ENCODE peak calls at places on chromosome 22, in eight cellular contexts. E is heart right ventricle, D is A549, W is psoas muscle, M is Calu3, C is MM.1S, P is thoracic aorta, F is cardiac fibroblast. Q is an unnamed sample.

GRCh38 chr22:27794244-27794643 is 7.3 kb downstream of the MN1 start:
- DNase-seq in C (no peak), M (no peak), E (no peak), D (no peak), W (no peak), F (no peak), P (no peak), Q (no peak)

GRCh38 chr22:29245626-29246385 is 22.0 kb downstream of the RHBDD3 start:
- DNase-seq in E (peak), F (peak), W (peak), D (peak), C (peak), M (peak), P (no peak), Q (peak)

GRCh38 chr22:39208013-39208680 is 36.6 kb downstream of the PDGFB start:
- DNase-seq in E (no peak), P (no peak), C (no peak), F (no peak), D (no peak), M (no peak), W (no peak), Q (no peak)

GRCh38 chr22:27886843-27887151 is 32.3 kb downstream of the PITPNB start:
- DNase-seq in D (no peak), E (no peak), M (no peak), W (no peak), C (no peak), P (no peak), F (no peak), Q (no peak)

GRCh38 chr22:45468872-45469572 is 33.7 kb upstream of the FBLN1 start:
- DNase-seq in C (no peak), F (peak), D (no peak), W (no peak), M (no peak), P (no peak), E (no peak), Q (peak)

GRCh38 chr22:23984430-23984829 is 4.5 kb downstream of the GSTT2 start:
- DNase-seq in M (peak), D (no peak), W (no peak), F (no peak), P (no peak), E (no peak), C (peak), Q (peak)

GRCh38 chr22:35995772-35996171 is 32.9 kb downstream of the RBFOX2 start:
- DNase-seq in E (peak), M (no peak), W (peak), P (peak), C (no peak), D (no peak), F (peak), Q (peak)

GRCh38 chr22:36660510-36660840 is 43.1 kb downstream of the CACNG2 start:
- DNase-seq in C (no peak), M (no peak), E (no peak), W (no peak), D (peak), P (no peak), F (no peak), Q (no peak)

GRCh38 chr22:37630839-37631435 is 8.5 kb upstream of the SH3BP1 start:
- DNase-seq in P (no peak), W (no peak), E (no peak), M (no peak), F (no peak), D (no peak), C (no peak), Q (no peak)

GRCh38 chr22:46085831-46086576 is 64.3 kb upstream of the PPARA start:
- DNase-seq in M (peak), C (no peak), E (peak), D (peak), F (peak), W (peak), P (no peak), Q (no peak)

GRCh38 chr22:50146440-50147228 is 23.9 kb upstream of the PANX2 start:
- DNase-seq in E (peak), P (no peak), C (no peak), W (peak), M (peak), D (peak), F (peak), Q (peak)

GRCh38 chr22:27903805-27904473 is 15.1 kb downstream of the PITPNB start:
- DNase-seq in D (no peak), W (no peak), P (no peak), F (no peak), E (no peak), M (no peak), C (no peak), Q (no peak)

GRCh38 chr22:21587803-21588611 is 20.5 kb downstream of the UBE2L3 start:
- DNase-seq in E (no peak), P (no peak), C (peak), F (peak), W (no peak), D (no peak), M (no peak), Q (no peak)

GRCh38 chr22:22210375-22210774 is 34.2 kb upstream of the VPREB1 start:
- DNase-seq in D (no peak), P (no peak), E (no peak), W (no peak), M (peak), C (peak), F (peak), Q (peak)

GRCh38 chr22:23401111-23401909 is 178.8 kb downstream of the IGLL1 start:
- DNase-seq in D (no peak), E (no peak), P (no peak), F (peak), M (no peak), C (no peak), W (no peak), Q (peak)

GRCh38 chr22:34950480-34950879 is 115.5 kb upstream of the ISX start:
- DNase-seq in W (no peak), P (no peak), D (no peak), M (no peak), F (no peak), C (no peak), E (no peak), Q (no peak)

GRCh38 chr22:22870577-22871398 is 16.8 kb upstream of the IGLL5 start:
- DNase-seq in F (peak), W (no peak), C (peak), E (no peak), D (no peak), P (no peak), M (no peak), Q (no peak)

GRCh38 chr22:30275625-30276024 is 9.0 kb upstream of the OSM start:
- DNase-seq in M (no peak), W (no peak), D (no peak), F (no peak), C (no peak), P (no peak), E (no peak), Q (no peak)

GRCh38 chr22:47351836-47352579 is 589.6 kb downstream of the TBC1D22A start:
- DNase-seq in E (no peak), D (no peak), C (no peak), W (no peak), P (no peak), M (no peak), F (no peak), Q (no peak)

GRCh38 chr22:17133137-17133536 is 12.0 kb upstream of the TMEM121B start:
- DNase-seq in C (no peak), P (no peak), D (no peak), W (no peak), F (no peak), E (no peak), M (no peak), Q (no peak)

GRCh38 chr22:37827056-37827455 is 3.9 kb downstream of the GALR3 start:
- DNase-seq in C (no peak), W (no peak), E (peak), D (no peak), P (no peak), F (no peak), M (no peak), Q (no peak)

GRCh38 chr22:29737251-29738117 is 17.7 kb downstream of the CABP7 start:
- DNase-seq in D (no peak), P (no peak), W (no peak), C (no peak), M (no peak), F (no peak), E (peak), Q (peak)

GRCh38 chr22:17855891-17856290 is 81.6 kb upstream of the BID start:
- DNase-seq in D (no peak), C (no peak), M (no peak), E (no peak), P (no peak), F (no peak), W (no peak), Q (no peak)

GRCh38 chr22:23079814-23080521 is 9.6 kb downstream of the GNAZ start:
- DNase-seq in D (no peak), C (no peak), F (no peak), M (peak), E (no peak), W (no peak), P (no peak), Q (no peak)

GRCh38 chr22:25448435-25449051 is 115.9 kb upstream of the GRK3 start:
- DNase-seq in W (no peak), M (peak), D (peak), F (peak), P (no peak), C (no peak), E (no peak), Q (peak)

GRCh38 chr22:31995046-31995445 is 48.0 kb upstream of the SLC5A1 start:
- DNase-seq in W (no peak), F (no peak), E (no peak), D (no peak), C (no peak), M (no peak), P (no peak), Q (no peak)
- TF ChIP-seq CTCF in W (no peak), F (peak), E (no peak), D (no peak), C (no peak), M (peak), P (no peak), Q (peak)

GRCh38 chr22:26748845-26749244 is 91.5 kb downstream of the MIAT start:
- DNase-seq in D (no peak), P (no peak), W (no peak), M (no peak), F (no peak), C (no peak), E (no peak), Q (no peak)

GRCh38 chr22:26756675-26757293 is 99.4 kb downstream of the MIAT start:
- DNase-seq in F (peak), M (peak), P (peak), D (no peak), C (peak), W (peak), E (peak), Q (peak)

GRCh38 chr22:26751217-26751616 is 93.8 kb downstream of the MIAT start:
- DNase-seq in D (peak), F (peak), C (no peak), M (no peak), P (no peak), W (no peak), E (no peak), Q (peak)

GRCh38 chr22:26757496-26757895 is 100.1 kb downstream of the MIAT start:
- DNase-seq in F (no peak), P (no peak), D (no peak), M (no peak), E (no peak), C (no peak), W (no peak), Q (no peak)

GRCh38 chr22:26753125-26753862 is 95.9 kb downstream of the MIAT start:
- DNase-seq in C (no peak), F (no peak), M (no peak), D (no peak), E (no peak), P (no peak), W (no peak), Q (no peak)
- TF ChIP-seq CTCF in C (no peak), F (peak), M (no peak), D (no peak), E (no peak), P (no peak), W (no peak), Q (peak)

GRCh38 chr22:41963453-41964105 is 5.7 kb upstream of the SEPTIN3 start:
- DNase-seq in P (no peak), W (no peak), M (no peak), E (no peak), F (no peak), D (no peak), C (no peak), Q (peak)

GRCh38 chr22:41952713-41953112 is 763 bp downstream of the SMIM45 start:
- DNase-seq in C (no peak), D (no peak), F (no peak), P (no peak), M (no peak), W (no peak), E (no peak), Q (no peak)

GRCh38 chr22:41957941-41958556 is 6.1 kb downstream of the SMIM45 start:
- DNase-seq in F (no peak), W (no peak), E (no peak), C (no peak), D (no peak), P (no peak), M (no peak), Q (no peak)
- TF ChIP-seq CTCF in F (no peak), W (no peak), E (peak), C (no peak), D (no peak), P (no peak), M (no peak), Q (no peak)

GRCh38 chr22:48490513-48491411 is 1336.9 kb downstream of the BRD1 start:
- DNase-seq in C (peak), W (no peak), P (no peak), E (no peak), M (no peak), F (no peak), D (peak), Q (no peak)
- TF ChIP-seq CTCF in C (no peak), W (no peak), P (no peak), E (no peak), M (no peak), F (no peak), D (no peak), Q (no peak)

DNA sequence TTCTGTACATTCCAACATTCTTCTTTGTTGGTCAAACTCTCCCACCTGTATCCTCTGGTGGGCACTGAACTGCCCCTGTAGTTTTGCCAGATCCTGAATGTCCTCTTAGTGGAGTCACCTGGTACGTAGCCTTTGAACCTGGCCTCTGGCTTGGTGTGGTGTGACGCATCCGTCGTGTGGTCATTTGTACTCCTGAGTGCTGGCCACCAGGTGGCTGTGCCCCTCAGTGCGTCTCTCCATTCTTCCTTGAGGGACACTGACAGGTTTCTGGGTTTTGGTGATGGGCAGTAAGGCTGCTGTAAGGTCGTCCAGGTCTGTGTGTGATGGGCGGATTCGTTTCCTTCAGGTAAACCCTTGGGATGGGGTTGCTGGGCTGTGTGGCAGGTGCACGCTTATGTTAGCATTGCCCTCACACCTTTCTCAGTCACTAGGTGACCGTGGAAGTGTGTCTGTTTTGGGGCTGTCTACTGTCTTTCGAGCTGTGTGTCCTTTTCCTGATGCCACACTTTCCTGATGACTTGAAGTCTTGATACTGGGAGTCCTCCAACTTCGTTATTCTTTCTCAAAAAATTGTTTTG is 13.6 kb upstream of the RANBP1 start:
- DNase-seq in W (no peak), D (no peak), F (no peak), M (no peak), E (no peak), C (no peak), P (no peak), Q (no peak)
- TF ChIP-seq CTCF in W (no peak), D (no peak), F (no peak), M (no peak), E (no peak), C (no peak), P (no peak), Q (no peak)